ENCODE peak calls at places on chromosomes 4 and X, in five cellular contexts. R, H, E, L and K are unnamed samples.

GRCh38 chr4:17544205-17544604 is 29.2 kb downstream of the CLRN2 start:
- DNase-seq in R (no peak), H (peak; percentile 25), E (no peak), L (no peak), K (no peak)

GRCh38 chr4:3729188-3729884 is 36.8 kb upstream of the ADRA2C start:
- DNase-seq in R (no peak), H (no peak), E (no peak), L (no peak), K (no peak)

GRCh38 chr4:1727117-1728031 is 6.1 kb downstream of the TACC3 start:
- DNase-seq in R (no peak), H (no peak), E (no peak), L (no peak), K (peak; percentile 27)

GRCh38 chr4:164700471-164700870 is 53.5 kb upstream of the SMIM31 start:
- DNase-seq in R (no peak), H (peak; percentile 44), E (no peak), L (no peak), K (no peak)

GRCh38 chrX:12894074-12894691 is 12.2 kb upstream of the TLR8 start:
- DNase-seq in R (no peak), H (no peak), E (no peak), L (peak; percentile 27), K (peak; percentile 29)

GRCh38 chrX:10110984-10111363 is 45.8 kb upstream of the CLCN4 start:
- DNase-seq in R (no peak), H (no peak), E (no peak), L (no peak), K (no peak)

GRCh38 chrX:17788439-17788838 is 51.1 kb downstream of the SCML1 start:
- DNase-seq in R (no peak), H (peak; percentile 19), E (no peak), L (peak; percentile 74), K (peak; percentile 18)

GRCh38 chrX:82666355-82666754 is 841.7 kb upstream of the POU3F4 start:
- DNase-seq in R (no peak), H (no peak), E (no peak), L (no peak), K (no peak)

GRCh38 chr4:141933978-141934377 is 297.6 kb downstream of the IL15 start:
- DNase-seq in R (no peak), H (no peak), E (no peak), L (peak; percentile 14), K (no peak)

GRCh38 chr4:57442241-57442640 is 332.1 kb upstream of the IGFBP7 start:
- DNase-seq in R (no peak), H (no peak), E (no peak), L (no peak), K (no peak)

GRCh38 chr4:103493450-103494159 is 226.2 kb downstream of the TACR3 start:
- DNase-seq in R (no peak), H (no peak), E (no peak), L (no peak), K (no peak)

GRCh38 chrX:7316280-7316679 is 168.3 kb upstream of the PUDP start:
- DNase-seq in R (no peak), H (no peak), E (no peak), L (no peak), K (no peak)

GRCh38 chr4:6584865-6585264 is 9.9 kb downstream of the MAN2B2 start:
- DNase-seq in R (no peak), H (no peak), E (no peak), L (no peak), K (no peak)

GRCh38 chrX:153778684-153779101 is 2.1 kb upstream of the SRPK3 start:
- DNase-seq in R (no peak), H (no peak), E (no peak), L (no peak), K (no peak)

GRCh38 chr4:73944061-73944875 is 37.6 kb downstream of the PF4 start:
- DNase-seq in R (no peak), H (no peak), E (no peak), L (no peak), K (no peak)

GRCh38 chr4:89162987-89163386 is 51.7 kb downstream of the TIGD2 start:
- DNase-seq in R (no peak), H (no peak), E (no peak), L (no peak), K (no peak)

GRCh38 chrX:135421932-135422809 is at the start of gene SMIM10L2A:
- DNase-seq in R (no peak), H (no peak), E (no peak), L (peak; percentile 13), K (no peak)

GRCh38 chrX:47540754-47541538 is 20.1 kb upstream of the ARAF start:
- DNase-seq in R (no peak), H (peak; percentile 49), E (peak; percentile 93), L (peak; percentile 63), K (peak; percentile 48)

GRCh38 chr4:87053064-87053693 is 118.4 kb downstream of the AFF1 start:
- DNase-seq in R (peak; percentile 26), H (no peak), E (no peak), L (no peak), K (no peak)

GRCh38 chr4:185761352-185762235 is 50.4 kb downstream of the SORBS2 start:
- DNase-seq in R (peak; percentile 29), H (no peak), E (no peak), L (no peak), K (no peak)

GRCh38 chr4:166538491-166539005 is 665.5 kb downstream of the TLL1 start:
- DNase-seq in R (no peak), H (no peak), E (no peak), L (no peak), K (no peak)

GRCh38 chr4:6235012-6235411 is 34.6 kb upstream of the WFS1 start:
- DNase-seq in R (no peak), H (no peak), E (peak; percentile 26), L (no peak), K (no peak)

GRCh38 chr4:163161536-163162205 is 5.0 kb downstream of the NAF1 start:
- DNase-seq in R (no peak), H (no peak), E (no peak), L (no peak), K (no peak)

GRCh38 chrX:106401965-106402559 is 209.7 kb upstream of the RADX start:
- DNase-seq in R (no peak), H (no peak), E (no peak), L (no peak), K (no peak)

GRCh38 chr4:64272432-64272831 is 136.8 kb downstream of the TECRL start:
- DNase-seq in R (no peak), H (no peak), E (no peak), L (no peak), K (no peak)

GRCh38 chr4:1994935-1995334 is 13.8 kb downstream of the NELFA start:
- DNase-seq in R (no peak), H (no peak), E (no peak), L (no peak), K (no peak)

GRCh38 chrX:15416133-15416993 is 32.1 kb upstream of the VEGFD start:
- DNase-seq in R (no peak), H (no peak), E (no peak), L (no peak), K (no peak)

GRCh38 chr4:87130985-87131753 is 89.2 kb downstream of the KLHL8 start:
- DNase-seq in R (no peak), H (no peak), E (no peak), L (no peak), K (no peak)

GRCh38 chr4:74365761-74366160 is 816 bp downstream of the EREG start:
- DNase-seq in R (no peak), H (no peak), E (peak; percentile 66), L (no peak), K (no peak)

GRCh38 chr4:4762909-4763814 is 96.3 kb upstream of the MSX1 start:
- DNase-seq in R (no peak), H (no peak), E (no peak), L (no peak), K (no peak)

GRCh38 chrX:121231566-121232358 is 184.4 kb downstream of the GLUD2 start:
- DNase-seq in R (no peak), H (no peak), E (no peak), L (no peak), K (no peak)

GRCh38 chr4:931194-931959 is 739 bp downstream of the GAK start:
- DNase-seq in R (no peak), H (no peak), E (no peak), L (no peak), K (no peak)

GRCh38 chr4:14269824-14270223 is 642.3 kb upstream of the BOD1L1 start:
- DNase-seq in R (no peak), H (no peak), E (no peak), L (no peak), K (peak; percentile 26)

GRCh38 chr4:177937051-177937450 is 494.8 kb upstream of the AGA start:
- DNase-seq in R (no peak), H (no peak), E (no peak), L (no peak), K (no peak)

GRCh38 chr4:74675673-74676279 is 118.5 kb downstream of the BTC start:
- DNase-seq in R (no peak), H (no peak), E (no peak), L (peak; percentile 38), K (peak; percentile 33)

GRCh38 chrX:135416546-135416945 is 5.2 kb upstream of the SMIM10L2A start:
- DNase-seq in R (no peak), H (no peak), E (no peak), L (no peak), K (no peak)

GRCh38 chrX:64202808-64203320 is 2.6 kb downstream of the AMER1 start:
- DNase-seq in R (no peak), H (no peak), E (no peak), L (no peak), K (no peak)

DNA sequence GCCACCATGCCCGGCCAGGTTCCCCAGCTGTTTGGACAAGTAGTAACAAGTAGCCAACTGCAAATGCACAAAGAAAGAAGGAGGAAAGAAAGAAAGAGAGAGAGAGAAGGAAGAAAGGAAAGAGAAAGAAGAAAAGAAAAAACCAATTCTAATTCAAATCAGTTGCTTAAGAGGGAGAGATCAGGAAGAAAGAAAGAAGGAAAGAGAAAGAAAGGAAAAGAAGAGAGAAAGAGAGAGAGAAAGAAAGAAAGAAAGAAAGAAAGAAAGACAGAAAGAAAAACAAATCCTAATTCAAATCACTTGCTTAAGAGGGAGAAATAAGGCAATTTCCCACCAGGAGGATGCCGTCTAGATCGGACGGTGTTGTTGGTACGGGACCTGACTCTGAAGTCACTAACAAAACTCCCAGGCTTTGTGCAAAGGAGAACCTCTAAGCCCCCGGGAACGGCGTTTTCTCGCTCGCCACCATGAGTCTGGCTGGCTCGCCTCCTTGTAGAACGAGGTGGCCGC is 95.5 kb upstream of the PPP2R3B start:
- DNase-seq in R (no peak), H (no peak), E (no peak), L (no peak), K (no peak)
- H3K9me3 ChIP-seq in R (peaks cover 4% of the 10 kb centered on the region), H (no peaks in the 10 kb centered on the region), E (no peaks in the 10 kb centered on the region), L (no peaks in the 10 kb centered on the region), K (no peaks in the 10 kb centered on the region)

GRCh38 chr4:156906325-156906724 is 65.3 kb downstream of the PDGFC start:
- DNase-seq in R (no peak), H (no peak), E (no peak), L (no peak), K (no peak)
- TF ChIP-seq EP300 in R (no peak), H (no peak), E (no peak), L (no peak), K (no peak)

GRCh38 chrX:40090050-40090804 is 7.5 kb downstream of the BCOR start:
- DNase-seq in R (no peak), H (no peak), E (no peak), L (peak; percentile 57), K (no peak)
- H3K4me3 ChIP-seq in R (peak overlapping the region; percentile 61), H (peak overlapping the region; percentile 47), E (peak overlapping the region; percentile 47), L (peak overlapping the region; percentile 70), K (peak overlapping the region; percentile 32)

GRCh38 chrX:45850197-45850774 is 649.6 kb upstream of the DIPK2B start:
- DNase-seq in R (no peak), H (no peak), E (no peak), L (no peak), K (no peak)
- H3K9me3 ChIP-seq in R (no peaks in the 10 kb centered on the region), H (no peaks in the 10 kb centered on the region), E (no peaks in the 10 kb centered on the region), L (no peaks in the 10 kb centered on the region), K (no peaks in the 10 kb centered on the region)